ENCODE peak calls at places on chromosomes 11 and 22, in four cellular contexts. T, B, I and C are unnamed samples. For H3K4me1, the result is how much of the 10 kb centered on the place peaks cover.

GRCh38 chr22:26002456-26002855 is 166.8 kb upstream of the SEZ6L start:
- DNase-seq in T (no peak), B (no peak), I (no peak), C (no peak)

GRCh38 chr11:2703487-2704141 is 3.8 kb upstream of the KCNQ1OT1 start:
- DNase-seq in T (peak), B (no peak), I (no peak), C (no peak)

GRCh38 chr11:41201156-41201555 is 258.3 kb downstream of the LRRC4C start:
- DNase-seq in T (peak), B (peak), I (no peak), C (no peak)

GRCh38 chr22:50706481-50707125 is 31.4 kb upstream of the ACR start:
- DNase-seq in T (no peak), B (no peak), I (no peak), C (peak)

GRCh38 chr11:126384053-126384335 is 28.5 kb downstream of the ST3GAL4 start:
- DNase-seq in T (no peak), B (no peak), I (no peak), C (no peak)

GRCh38 chr22:31291716-31292644 is at the start of gene PIK3IP1:
- DNase-seq in T (peak), B (peak), I (peak), C (peak)

GRCh38 chr11:2555891-2556290 is 111.1 kb downstream of the KCNQ1 start:
- DNase-seq in T (no peak), B (no peak), I (no peak), C (peak)

GRCh38 chr11:3622521-3622920 is 19.3 kb downstream of the ART5 start:
- DNase-seq in T (no peak), B (no peak), I (no peak), C (peak)

GRCh38 chr11:61474234-61474633 is 34.3 kb upstream of the LRRC10B start:
- DNase-seq in T (no peak), B (no peak), I (no peak), C (peak)

GRCh38 chr11:111663820-111664219 is 61.6 kb downstream of the SIK2 start:
- DNase-seq in T (no peak), B (no peak), I (no peak), C (no peak)

GRCh38 chr22:49554296-49554625 is 273.4 kb downstream of the BRD1 start:
- DNase-seq in T (no peak), B (no peak), I (no peak), C (peak)

GRCh38 chr11:20980736-20981135 is 311.4 kb downstream of the NELL1 start:
- DNase-seq in T (no peak), B (no peak), I (no peak), C (no peak)

GRCh38 chr11:120719348-120719747 is 207.8 kb downstream of the GRIK4 start:
- DNase-seq in T (no peak), B (no peak), I (no peak), C (peak)

GRCh38 chr11:70070736-70071135 is 7.4 kb upstream of the ANO1 start:
- DNase-seq in T (no peak), B (no peak), I (no peak), C (peak)

GRCh38 chr11:119101367-119101758 is 290 bp downstream of the DPAGT1 start:
- DNase-seq in T (no peak), B (no peak), I (no peak), C (peak)

GRCh38 chr11:27977031-27977430 is 130.9 kb downstream of the KIF18A start:
- DNase-seq in T (no peak), B (no peak), I (peak), C (peak)

GRCh38 chr22:44005524-44005923 is 18.6 kb upstream of the PARVB start:
- DNase-seq in T (no peak), B (no peak), I (no peak), C (no peak)

GRCh38 chr11:58770627-58771457 is 39.1 kb upstream of the GLYAT start:
- DNase-seq in T (no peak), B (peak), I (peak), C (peak)

GRCh38 chr11:69301491-69302401 is 7.8 kb downstream of the MYEOV start:
- DNase-seq in T (no peak), B (peak), I (peak), C (peak)

GRCh38 chr11:109112748-109113378 is 309.1 kb upstream of the C11orf87 start:
- DNase-seq in T (no peak), B (no peak), I (no peak), C (no peak)

GRCh38 chr11:134385171-134385570 is 26.9 kb downstream of the B3GAT1 start:
- DNase-seq in T (no peak), B (no peak), I (no peak), C (no peak)

GRCh38 chr22:29661355-29661754 is 57.9 kb downstream of the NF2 start:
- DNase-seq in T (no peak), B (no peak), I (no peak), C (peak)

GRCh38 chr11:79294845-79295520 is 145.8 kb downstream of the TENM4 start:
- DNase-seq in T (peak), B (no peak), I (no peak), C (no peak)

GRCh38 chr11:18010271-18010670 is 2.6 kb downstream of the SERGEF start:
- DNase-seq in T (no peak), B (no peak), I (no peak), C (no peak)

GRCh38 chr11:77602385-77603105 is 12.8 kb downstream of the AQP11 start:
- DNase-seq in T (no peak), B (peak), I (no peak), C (peak)

GRCh38 chr11:36360833-36361232 is 64.7 kb downstream of the PRR5L start:
- DNase-seq in T (no peak), B (no peak), I (no peak), C (no peak)

GRCh38 chr11:115135936-115136335 is 368.3 kb downstream of the CADM1 start:
- DNase-seq in T (no peak), B (no peak), I (no peak), C (no peak)

GRCh38 chr11:86245369-86246292 is 1.1 kb downstream of the EED start:
- DNase-seq in T (peak), B (peak), I (no peak), C (peak)

GRCh38 chr11:32809313-32809712 is 14.9 kb upstream of the CCDC73 start:
- DNase-seq in T (peak), B (peak), I (peak), C (peak)

GRCh38 chr11:92401507-92401906 is 176.9 kb downstream of the FAT3 start:
- DNase-seq in T (peak), B (no peak), I (no peak), C (no peak)
- H3K4me1 ChIP-seq in T (under half), B (under half), I (under half), C (under half)

GRCh38 chr11:47288066-47288465 is 18.1 kb downstream of the MADD start:
- DNase-seq in T (no peak), B (no peak), I (no peak), C (no peak)
- H3K4me2 ChIP-seq in T (no peak), B (no peak), I (no peak), C (no peak)

DNA sequence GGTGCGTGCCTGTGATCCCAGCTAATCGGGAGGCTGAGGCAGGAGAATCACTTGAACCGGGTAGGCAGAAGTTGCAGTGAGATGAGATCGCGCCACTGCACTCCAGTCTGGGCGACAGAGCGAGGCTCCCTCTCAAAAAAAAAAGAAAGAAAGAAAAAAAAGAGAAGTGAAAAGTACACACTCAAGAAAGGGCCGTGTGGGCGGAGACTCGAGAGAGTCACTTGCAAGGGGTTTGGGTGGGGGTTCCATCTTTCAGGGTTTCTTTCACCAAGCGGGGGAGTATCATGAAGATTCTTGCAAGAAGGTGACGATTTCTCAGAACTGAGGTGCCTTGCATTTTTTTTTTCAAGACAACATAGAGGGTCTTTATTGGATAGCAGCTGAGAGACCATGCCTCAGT is 4.0 kb upstream of the IFITM5 start:
- DNase-seq in T (no peak), B (no peak), I (no peak), C (no peak)
- H3K4me1 ChIP-seq in T (under half), B (under half), I (under half), C (under half)

GRCh38 chr11:9228086-9228485 is 37.1 kb downstream of the DENND5A start:
- DNase-seq in T (peak), B (no peak), I (no peak), C (no peak)

GRCh38 chr11:9231848-9232177 is 33.3 kb downstream of the DENND5A start:
- DNase-seq in T (no peak), B (no peak), I (no peak), C (peak)

GRCh38 chr11:9230291-9230690 is 34.9 kb downstream of the DENND5A start:
- DNase-seq in T (no peak), B (no peak), I (no peak), C (no peak)

GRCh38 chr11:9226514-9226913 is 38.6 kb downstream of the DENND5A start:
- DNase-seq in T (no peak), B (no peak), I (no peak), C (no peak)

GRCh38 chr11:9232482-9232881 is 32.7 kb downstream of the DENND5A start:
- DNase-seq in T (no peak), B (no peak), I (no peak), C (no peak)
- H3K4me2 ChIP-seq in T (peak), B (no peak), I (no peak), C (peak)

GRCh38 chr11:66157182-66157864 is 87.3 kb downstream of the PACS1 start:
- DNase-seq in T (no peak), B (no peak), I (no peak), C (no peak)
- H3K4me1 ChIP-seq in T (under half), B (under half), I (under half), C (under half)